ENCODE peak calls at places on chromosomes 12 and 14, in four cellular contexts. D, R, O and U are unnamed samples.

GRCh38 chr12:30417697-30418231 is 277.9 kb downstream of the IPO8 start:
- DNase-seq in D (no peak), R (no peak), O (peak), U (no peak)

GRCh38 chr14:99273724-99274345 is 1.8 kb upstream of the BCL11B start:
- DNase-seq in D (no peak), R (no peak), O (no peak), U (no peak)

GRCh38 chr14:92945959-92946846 is 23.3 kb downstream of the CHGA start:
- DNase-seq in D (no peak), R (no peak), O (peak), U (peak)

GRCh38 chr14:75282166-75282547 is 3.5 kb downstream of the FOS start:
- DNase-seq in D (no peak), R (no peak), O (no peak), U (no peak)

GRCh38 chr12:132593938-132594358 is 16.4 kb downstream of the LRCOL1 start:
- DNase-seq in D (no peak), R (peak), O (peak), U (peak)

GRCh38 chr12:32494676-32495075 is 95.3 kb downstream of the FGD4 start:
- DNase-seq in D (no peak), R (no peak), O (no peak), U (no peak)

GRCh38 chr12:92987846-92988621 is 58.9 kb upstream of the EEA1 start:
- DNase-seq in D (no peak), R (no peak), O (peak), U (no peak)

GRCh38 chr12:119005832-119006360 is 24.6 kb downstream of the SRRM4 start:
- DNase-seq in D (no peak), R (no peak), O (no peak), U (no peak)

GRCh38 chr12:43210437-43211197 is 341.4 kb downstream of the ADAMTS20 start:
- DNase-seq in D (no peak), R (no peak), O (no peak), U (no peak)

GRCh38 chr14:49594347-49595089 is 4.2 kb upstream of the LRR1 start:
- DNase-seq in D (no peak), R (no peak), O (no peak), U (no peak)

GRCh38 chr14:103456167-103456835 is 66.3 kb downstream of the CKB start:
- DNase-seq in D (no peak), R (no peak), O (no peak), U (no peak)

GRCh38 chr12:119341988-119342387 is 7.5 kb downstream of the CCDC60 start:
- DNase-seq in D (no peak), R (no peak), O (no peak), U (no peak)

GRCh38 chr12:94689002-94689645 is 38.8 kb upstream of the TMCC3 start:
- DNase-seq in D (no peak), R (no peak), O (no peak), U (no peak)

GRCh38 chr12:107344035-107344808 is 250.9 kb upstream of the CRY1 start:
- DNase-seq in D (no peak), R (no peak), O (no peak), U (no peak)

GRCh38 chr12:49030119-49030518 is 11.5 kb upstream of the PRKAG1 start:
- DNase-seq in D (no peak), R (no peak), O (no peak), U (no peak)

GRCh38 chr14:22882529-22883190 is 362 bp upstream of the REM2 start:
- DNase-seq in D (no peak), R (no peak), O (no peak), U (peak)

GRCh38 chr14:77009014-77009413 is 19.5 kb downstream of the IRF2BPL start:
- DNase-seq in D (no peak), R (no peak), O (no peak), U (no peak)

GRCh38 chr14:64465208-64465821 is at the start of gene AKAP5:
- DNase-seq in D (peak), R (peak), O (peak), U (no peak)

GRCh38 chr12:131959641-131960589 is 10.2 kb downstream of the EP400 start:
- DNase-seq in D (no peak), R (no peak), O (no peak), U (no peak)

GRCh38 chr14:91116913-91117588 is 3.2 kb downstream of the DGLUCY start:
- DNase-seq in D (no peak), R (no peak), O (no peak), U (no peak)

GRCh38 chr12:6752181-6752930 is 585 bp downstream of the MLF2 start:
- DNase-seq in D (no peak), R (peak), O (peak), U (peak)

GRCh38 chr12:12839886-12840285 is 26.7 kb downstream of the DDX47 start:
- DNase-seq in D (no peak), R (no peak), O (peak), U (no peak)

GRCh38 chr12:106248849-106249371 is 1.1 kb upstream of the CKAP4 start:
- DNase-seq in D (no peak), R (no peak), O (peak), U (no peak)

GRCh38 chr12:82593901-82594396 is 92.8 kb upstream of the TMTC2 start:
- DNase-seq in D (no peak), R (no peak), O (no peak), U (no peak)

GRCh38 chr14:77965919-77966435 is 166.1 kb downstream of the ADCK1 start:
- DNase-seq in D (no peak), R (peak), O (no peak), U (no peak)

GRCh38 chr14:22047105-22047504 is 373.5 kb upstream of the OR4E1 start:
- DNase-seq in D (no peak), R (no peak), O (no peak), U (no peak)

GRCh38 chr14:100159107-100159864 is at the start of gene DEGS2:
- DNase-seq in D (peak), R (no peak), O (no peak), U (no peak)

GRCh38 chr12:114400395-114400794 is 5.5 kb downstream of the TBX5 start:
- DNase-seq in D (no peak), R (no peak), O (no peak), U (peak)

GRCh38 chr12:55728185-55728931 is 451 bp downstream of the CD63 start:
- DNase-seq in D (no peak), R (peak), O (peak), U (peak)

GRCh38 chr12:29783773-29784666 is at the start of gene TMTC1:
- DNase-seq in D (no peak), R (peak), O (peak), U (peak)

GRCh38 chr14:76419399-76419798 is 43.5 kb downstream of the ESRRB start:
- DNase-seq in D (no peak), R (no peak), O (no peak), U (no peak)